ENCODE peak calls at places on chromosomes 4 and X, in seven cellular contexts. J is tibial nerve, Y is nephron progenitor cell, F is sigmoid colon, K is GM12864, A is neural crest cell, G is lower leg skin. R is an unnamed sample.

GRCh38 chr4:36208884-36209473 is 35.3 kb downstream of the ARAP2 start:
- DNase-seq in J (no peak), Y (no peak), F (no peak), K (no peak), A (no peak), G (no peak), R (no peak)

GRCh38 chrX:13427441-13428054 is 107.7 kb upstream of the ATXN3L start:
- DNase-seq in J (no peak), Y (no peak), F (no peak), K (no peak), A (no peak), G (no peak), R (no peak)

GRCh38 chrX:30875957-30876356 is 13.1 kb downstream of the TAB3 start:
- DNase-seq in J (no peak), Y (no peak), F (no peak), K (no peak), A (no peak), G (no peak), R (no peak)

GRCh38 chrX:20988118-20988517 is 386.1 kb upstream of the CNKSR2 start:
- DNase-seq in J (no peak), Y (no peak), F (no peak), K (no peak), A (no peak), G (no peak), R (no peak)

GRCh38 chr4:188428935-188429334 is 289.7 kb downstream of the TRIML1 start:
- DNase-seq in J (no peak), Y (no peak), F (no peak), K (no peak), A (no peak), G (no peak), R (no peak)

GRCh38 chr4:90444904-90445303 is 317.7 kb downstream of the CCSER1 start:
- DNase-seq in J (no peak), Y (no peak), F (no peak), K (no peak), A (no peak), G (no peak), R (no peak)

GRCh38 chrX:136950206-136950605 is 69.7 kb upstream of the RBMX start:
- DNase-seq in J (no peak), Y (no peak), F (no peak), K (no peak), A (no peak), G (no peak), R (no peak)

GRCh38 chr4:173371292-173372192 is 788 bp downstream of the SAP30 start:
- DNase-seq in J (peak; percentile 28), Y (peak; percentile 66), F (peak; percentile 89), K (no peak), A (peak; percentile 61), G (peak; percentile 94), R (peak; percentile 34)

GRCh38 chr4:37970702-37971101 is 10.5 kb downstream of the PTTG2 start:
- DNase-seq in J (no peak), Y (no peak), F (peak; percentile 87), K (no peak), A (no peak), G (peak; percentile 90), R (no peak)

GRCh38 chrX:15953801-15954200 is 99.2 kb upstream of the AP1S2 start:
- DNase-seq in J (no peak), Y (no peak), F (no peak), K (no peak), A (no peak), G (no peak), R (no peak)

GRCh38 chr4:8439914-8440490 is 521 bp downstream of the ACOX3 start:
- DNase-seq in J (no peak), Y (peak; percentile 15), F (no peak), K (no peak), A (no peak), G (no peak), R (no peak)

GRCh38 chr4:183721207-183722081 is 62.4 kb downstream of the TRAPPC11 start:
- DNase-seq in J (no peak), Y (peak; percentile 23), F (no peak), K (no peak), A (no peak), G (no peak), R (no peak)

GRCh38 chr4:139453041-139453370 is 915 bp upstream of the RAB33B start:
- DNase-seq in J (no peak), Y (no peak), F (no peak), K (peak; percentile 68), A (no peak), G (no peak), R (no peak)

DNA sequence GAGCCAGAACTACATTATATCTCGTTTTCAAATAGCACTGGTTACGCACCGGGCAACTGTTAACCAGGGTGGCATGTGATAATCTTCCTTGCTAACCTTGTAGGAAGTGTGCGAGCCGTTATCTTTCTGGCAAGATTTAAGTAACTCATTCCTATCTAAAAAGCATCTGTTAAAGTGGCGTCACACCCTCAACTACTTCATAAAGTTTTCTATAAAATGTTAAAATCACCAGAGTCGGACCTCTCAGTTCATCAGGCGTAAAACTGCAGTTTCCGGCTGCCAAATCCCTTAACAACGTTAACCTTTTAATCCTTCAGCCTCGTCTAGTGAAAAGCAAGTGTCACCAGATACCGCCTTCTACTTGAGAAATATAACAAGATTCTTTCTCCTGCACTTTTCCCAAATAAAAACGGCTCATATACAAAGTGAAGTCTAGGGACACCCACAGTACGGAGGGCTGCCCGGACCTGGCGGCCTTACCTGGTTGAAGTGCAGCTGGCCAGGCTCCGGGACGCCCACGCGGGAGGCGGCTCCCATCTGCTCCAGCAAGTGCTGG is 1.2 kb downstream of the SLC39A8 start:
- DNase-seq in J (no peak), Y (no peak), F (peak; percentile 77), K (no peak), A (no peak), G (no peak), R (no peak)
- TF ChIP-seq CTCF in J (no peak), Y (no peak), F (no peak), K (no peak), A (no peak), G (no peak), R (no peak)

DNA sequence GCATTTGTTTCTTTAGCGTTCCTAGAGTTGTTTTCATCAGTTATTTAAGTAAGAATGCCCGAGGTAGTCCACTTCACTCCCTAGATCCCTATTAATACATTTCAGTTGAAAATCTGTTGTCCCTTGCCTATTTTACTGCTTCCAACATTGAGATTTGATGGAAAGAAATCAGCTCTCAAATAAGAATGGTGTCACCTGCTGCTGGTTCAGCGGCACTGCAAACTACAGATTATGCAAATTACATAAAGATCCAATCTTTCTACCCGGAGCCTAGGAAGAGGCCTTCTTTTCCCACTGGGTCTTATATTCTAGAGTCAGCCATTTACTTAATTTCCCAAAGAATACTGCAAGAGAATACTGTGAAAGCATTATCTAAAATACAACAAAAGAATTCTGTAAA is 597.6 kb upstream of the MAGEB2 start:
- DNase-seq in J (no peak), Y (no peak), F (no peak), K (no peak), A (no peak), G (no peak), R (no peak)
- TF ChIP-seq CTCF in J (no peak), Y (peak; percentile 7), F (no peak), K (peak; percentile 29), A (peak; percentile 23), G (no peak), R (no peak)

DNA sequence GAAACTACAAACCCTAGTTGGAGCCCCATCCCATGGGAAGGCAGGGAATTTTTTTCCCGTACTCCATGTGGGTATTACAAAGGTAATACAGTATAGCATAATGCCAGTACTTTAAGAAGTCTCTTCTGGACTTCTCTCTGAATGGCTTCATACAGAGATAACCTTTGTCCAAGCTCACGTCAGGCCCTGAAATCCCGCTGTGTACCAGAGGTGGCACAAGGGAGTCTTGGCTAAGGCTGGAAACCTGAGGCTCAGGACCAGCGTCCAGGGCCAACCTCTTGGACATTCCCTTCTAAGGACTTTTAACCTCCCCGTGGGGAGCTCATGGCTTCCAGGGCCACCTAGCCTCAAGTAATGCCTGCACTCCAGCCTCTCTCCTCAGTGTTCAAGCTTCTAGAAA is 338.9 kb upstream of the FAM241A start:
- DNase-seq in J (no peak), Y (peak; percentile 12), F (no peak), K (no peak), A (no peak), G (no peak), R (no peak)
- TF ChIP-seq CTCF in J (no peak), Y (peak; percentile 21), F (no peak), K (peak; percentile 20), A (peak; percentile 35), G (no peak), R (no peak)

GRCh38 chrX:135009838-135010237 is 12.5 kb downstream of the RTL8B start:
- DNase-seq in J (no peak), Y (no peak), F (no peak), K (no peak), A (no peak), G (no peak), R (no peak)
- TF ChIP-seq CTCF in J (no peak), Y (no peak), F (no peak), K (no peak), A (no peak), G (no peak), R (no peak)

GRCh38 chrX:107712231-107713204 is 63.1 kb downstream of the TSC22D3 start:
- DNase-seq in J (no peak), Y (no peak), F (peak; percentile 76), K (no peak), A (no peak), G (peak; percentile 84), R (no peak)

GRCh38 chrX:107711521-107712041 is 64.0 kb downstream of the TSC22D3 start:
- DNase-seq in J (no peak), Y (no peak), F (peak; percentile 66), K (no peak), A (no peak), G (peak; percentile 81), R (no peak)

GRCh38 chrX:107714196-107714811 is 61.3 kb downstream of the TSC22D3 start:
- DNase-seq in J (no peak), Y (no peak), F (no peak), K (no peak), A (no peak), G (peak; percentile 86), R (no peak)

GRCh38 chrX:107715331-107716044 is 60.1 kb downstream of the TSC22D3 start:
- DNase-seq in J (no peak), Y (no peak), F (no peak), K (no peak), A (no peak), G (peak; percentile 81), R (no peak)

DNA sequence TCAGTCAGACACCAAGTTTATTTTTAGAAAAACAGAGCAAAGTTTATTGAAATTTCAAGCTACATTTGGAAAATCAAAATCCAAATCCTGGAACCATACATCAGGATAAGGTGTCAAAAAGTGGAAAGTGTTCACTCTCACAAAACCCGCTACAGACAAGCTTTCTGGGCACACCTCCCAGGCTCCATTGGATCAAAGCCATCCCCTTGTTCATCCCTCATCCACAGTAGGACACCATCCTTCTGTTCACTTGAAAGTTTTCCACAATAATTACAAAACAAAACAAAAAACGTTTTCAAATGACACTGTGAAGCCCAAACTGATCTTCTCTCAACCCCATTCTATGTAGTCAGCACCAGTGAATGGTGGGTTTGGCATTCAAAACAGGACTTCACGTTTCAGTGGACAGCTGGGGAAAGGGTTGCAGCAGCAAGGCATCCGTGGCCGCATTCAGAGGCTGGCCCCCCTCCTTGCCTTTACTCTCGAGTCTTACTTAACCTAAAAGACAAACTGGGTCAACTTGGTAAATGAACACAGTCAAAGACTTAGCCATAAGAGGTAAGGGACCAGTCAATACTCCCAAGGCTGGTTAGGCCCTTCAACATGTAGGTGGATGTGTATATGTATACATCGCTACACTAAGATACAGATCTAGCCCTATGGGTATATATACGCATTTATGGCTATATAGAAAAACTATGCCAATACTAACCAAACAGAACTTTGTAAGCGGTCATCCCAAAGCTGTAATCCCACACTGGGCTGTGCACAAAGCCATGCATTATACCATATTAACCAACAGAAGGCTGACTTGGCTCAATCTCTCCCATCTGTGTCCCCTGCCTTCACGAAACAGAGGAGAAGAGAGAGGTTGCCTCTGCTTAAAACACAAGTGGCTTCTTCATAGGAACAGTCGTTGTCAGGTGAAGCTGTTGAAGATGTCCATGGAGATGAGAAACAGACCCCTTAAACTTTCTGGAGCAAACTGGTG is 62.1 kb downstream of the TSC22D3 start:
- DNase-seq in J (no peak), Y (no peak), F (peak; percentile 69), K (no peak), A (no peak), G (peak; percentile 86), R (no peak)
- TF ChIP-seq CTCF in J (no peak), Y (no peak), F (no peak), K (no peak), A (no peak), G (no peak), R (no peak)

R was measured in mesothelial cell of epicardium.